ENCODE peak calls at places on chromosome 21, in four cellular contexts. S is HS-5, G is T1000, K is HT1080. L is an unnamed sample.

GRCh38 chr21:44294391-44295162 is 5.3 kb upstream of the PFKL start:
- DNase-seq in S (no peak), G (no peak), K (peak; percentile 31), L (no peak)

GRCh38 chr21:34642211-34643075 is 26.4 kb upstream of the CLIC6 start:
- DNase-seq in S (no peak), G (no peak), K (peak; percentile 75), L (peak; percentile 72)

GRCh38 chr21:34946385-34947121 is 102.5 kb downstream of the RUNX1 start:
- DNase-seq in S (no peak), G (no peak), K (no peak), L (no peak)

GRCh38 chr21:45261093-45261492 is 26.6 kb downstream of the POFUT2 start:
- DNase-seq in S (no peak), G (no peak), K (no peak), L (no peak)

GRCh38 chr21:42218836-42219605 is at the start of gene ABCG1:
- DNase-seq in S (no peak), G (no peak), K (no peak), L (no peak)

GRCh38 chr21:43986544-43987451 is 25.3 kb upstream of the TRAPPC10 start:
- DNase-seq in S (no peak), G (no peak), K (no peak), L (no peak)

GRCh38 chr21:29372063-29372802 is 73.5 kb downstream of the BACH1 start:
- DNase-seq in S (peak; percentile 53), G (peak; percentile 62), K (peak; percentile 67), L (peak; percentile 68)

GRCh38 chr21:35111531-35111930 is 62.4 kb upstream of the RUNX1 start:
- DNase-seq in S (no peak), G (no peak), K (no peak), L (no peak)

GRCh38 chr21:41766051-41766882 is 585 bp downstream of the RIPK4 start:
- DNase-seq in S (no peak), G (no peak), K (no peak), L (no peak)

GRCh38 chr21:29305561-29305960 is 6.8 kb downstream of the BACH1 start:
- DNase-seq in S (no peak), G (no peak), K (no peak), L (no peak)

GRCh38 chr21:34510148-34511142 is 1.6 kb downstream of the KCNE1 start:
- DNase-seq in S (no peak), G (no peak), K (peak; percentile 60), L (peak; percentile 25)

GRCh38 chr21:27359141-27359540 is 392.3 kb upstream of the ADAMTS5 start:
- DNase-seq in S (no peak), G (no peak), K (no peak), L (no peak)

GRCh38 chr21:44714905-44715304 is 3.5 kb upstream of the TSPEAR start:
- DNase-seq in S (no peak), G (no peak), K (no peak), L (no peak)

GRCh38 chr21:44058981-44059380 is 46.9 kb downstream of the TRAPPC10 start:
- DNase-seq in S (no peak), G (no peak), K (no peak), L (no peak)

GRCh38 chr21:36663033-36663855 is 35.7 kb upstream of the SIM2 start:
- DNase-seq in S (no peak), G (no peak), K (no peak), L (no peak)